ENCODE peak calls at places on chromosome 15, in seven cellular contexts. One of them, this sample, is unnamed.

GRCh38 chr15:85545185-85545584 is 164.8 kb downstream of the AKAP13 start:
- DNase-seq in B cell: no peak
- DNase-seq in endothelial cell: no peak
- DNase-seq in AG09319: no peak
- DNase-seq in RWPE2: no peak
- DNase-seq in foreskin fibroblast: peak
- DNase-seq in right lobe of liver: no peak
- DNase-seq in this sample: no peak

GRCh38 chr15:58966698-58967097 is 20.8 kb upstream of the RNF111 start:
- DNase-seq in endothelial cell: no peak
- DNase-seq in B cell: no peak
- DNase-seq in foreskin fibroblast: peak
- DNase-seq in right lobe of liver: no peak
- DNase-seq in AG09319: no peak
- DNase-seq in RWPE2: no peak
- DNase-seq in this sample: no peak

GRCh38 chr15:62365795-62366442 is 200.8 kb upstream of the C2CD4B start:
- DNase-seq in foreskin fibroblast: no peak
- DNase-seq in AG09319: no peak
- DNase-seq in RWPE2: no peak
- DNase-seq in B cell: no peak
- DNase-seq in endothelial cell: no peak
- DNase-seq in right lobe of liver: no peak
- DNase-seq in this sample: no peak

GRCh38 chr15:95497681-95498080 is 832.8 kb upstream of the NR2F2 start:
- DNase-seq in endothelial cell: no peak
- DNase-seq in B cell: no peak
- DNase-seq in RWPE2: no peak
- DNase-seq in foreskin fibroblast: no peak
- DNase-seq in AG09319: no peak
- DNase-seq in right lobe of liver: no peak
- DNase-seq in this sample: no peak

GRCh38 chr15:28934645-28935044 is 48.9 kb downstream of the APBA2 start:
- DNase-seq in endothelial cell: no peak
- DNase-seq in AG09319: no peak
- DNase-seq in RWPE2: peak
- DNase-seq in B cell: no peak
- DNase-seq in foreskin fibroblast: no peak
- DNase-seq in right lobe of liver: no peak
- DNase-seq in this sample: peak

GRCh38 chr15:71752604-71753289 is 57.6 kb upstream of the NR2E3 start:
- DNase-seq in RWPE2: peak
- DNase-seq in AG09319: peak
- DNase-seq in foreskin fibroblast: peak
- DNase-seq in right lobe of liver: no peak
- DNase-seq in B cell: no peak
- DNase-seq in endothelial cell: peak
- DNase-seq in this sample: no peak

GRCh38 chr15:95341686-95342085 is 988.8 kb upstream of the NR2F2 start:
- DNase-seq in right lobe of liver: no peak
- DNase-seq in B cell: no peak
- DNase-seq in AG09319: no peak
- DNase-seq in endothelial cell: no peak
- DNase-seq in foreskin fibroblast: no peak
- DNase-seq in RWPE2: no peak
- DNase-seq in this sample: no peak

GRCh38 chr15:29835301-29835700 is 13.0 kb upstream of the TJP1 start:
- DNase-seq in B cell: no peak
- DNase-seq in RWPE2: no peak
- DNase-seq in right lobe of liver: no peak
- DNase-seq in foreskin fibroblast: peak
- DNase-seq in AG09319: no peak
- DNase-seq in endothelial cell: no peak
- DNase-seq in this sample: no peak

GRCh38 chr15:32838820-32839219 is 121.0 kb downstream of the GREM1 start:
- DNase-seq in foreskin fibroblast: peak
- DNase-seq in B cell: no peak
- DNase-seq in right lobe of liver: no peak
- DNase-seq in endothelial cell: no peak
- DNase-seq in RWPE2: no peak
- DNase-seq in AG09319: peak
- DNase-seq in this sample: no peak

GRCh38 chr15:59355730-59356129 is 16.9 kb downstream of the MYO1E start:
- DNase-seq in endothelial cell: no peak
- DNase-seq in right lobe of liver: no peak
- DNase-seq in AG09319: no peak
- DNase-seq in RWPE2: no peak
- DNase-seq in foreskin fibroblast: no peak
- DNase-seq in B cell: no peak
- DNase-seq in this sample: no peak

GRCh38 chr15:100020614-100021013 is 287.4 kb upstream of the LYSMD4 start:
- DNase-seq in endothelial cell: no peak
- DNase-seq in right lobe of liver: no peak
- DNase-seq in B cell: no peak
- DNase-seq in RWPE2: no peak
- DNase-seq in foreskin fibroblast: no peak
- DNase-seq in AG09319: no peak
- DNase-seq in this sample: no peak

GRCh38 chr15:48972750-48973503 is 9.2 kb upstream of the SHC4 start:
- DNase-seq in foreskin fibroblast: no peak
- DNase-seq in right lobe of liver: no peak
- DNase-seq in RWPE2: no peak
- DNase-seq in AG09319: no peak
- DNase-seq in endothelial cell: no peak
- DNase-seq in B cell: no peak
- DNase-seq in this sample: no peak

GRCh38 chr15:48978638-48979037 is 14.9 kb upstream of the SHC4 start:
- DNase-seq in right lobe of liver: no peak
- DNase-seq in endothelial cell: no peak
- DNase-seq in AG09319: no peak
- DNase-seq in B cell: no peak
- DNase-seq in RWPE2: no peak
- DNase-seq in foreskin fibroblast: no peak
- DNase-seq in this sample: no peak

GRCh38 chr15:48976444-48977088 is 12.8 kb upstream of the SHC4 start:
- DNase-seq in endothelial cell: no peak
- DNase-seq in right lobe of liver: no peak
- DNase-seq in RWPE2: no peak
- DNase-seq in B cell: no peak
- DNase-seq in foreskin fibroblast: no peak
- DNase-seq in AG09319: no peak
- DNase-seq in this sample: no peak

GRCh38 chr15:48975713-48976419 is 12.1 kb upstream of the SHC4 start:
- DNase-seq in AG09319: no peak
- DNase-seq in right lobe of liver: peak
- DNase-seq in B cell: peak
- DNase-seq in RWPE2: peak
- DNase-seq in endothelial cell: peak
- DNase-seq in foreskin fibroblast: peak
- DNase-seq in this sample: peak

GRCh38 chr15:48974865-48975264 is 11.1 kb upstream of the SHC4 start:
- DNase-seq in right lobe of liver: no peak
- DNase-seq in B cell: no peak
- DNase-seq in foreskin fibroblast: no peak
- DNase-seq in AG09319: no peak
- DNase-seq in endothelial cell: no peak
- DNase-seq in RWPE2: no peak
- DNase-seq in this sample: no peak
- TF ChIP-seq CTCF in right lobe of liver: no peak
- TF ChIP-seq CTCF in B cell: no peak
- TF ChIP-seq CTCF in foreskin fibroblast: no peak
- TF ChIP-seq CTCF in AG09319: no peak
- TF ChIP-seq CTCF in endothelial cell: no peak
- TF ChIP-seq CTCF in RWPE2: no peak
- TF ChIP-seq CTCF in this sample: no peak

GRCh38 chr15:49877871-49878511 is 241.0 kb downstream of the ATP8B4 start:
- DNase-seq in B cell: no peak
- DNase-seq in right lobe of liver: no peak
- DNase-seq in RWPE2: no peak
- DNase-seq in AG09319: peak
- DNase-seq in foreskin fibroblast: peak
- DNase-seq in endothelial cell: no peak
- DNase-seq in this sample: no peak

GRCh38 chr15:49877117-49877860 is 241.7 kb downstream of the ATP8B4 start:
- DNase-seq in endothelial cell: no peak
- DNase-seq in RWPE2: no peak
- DNase-seq in B cell: no peak
- DNase-seq in foreskin fibroblast: peak
- DNase-seq in right lobe of liver: no peak
- DNase-seq in AG09319: no peak
- DNase-seq in this sample: no peak

GRCh38 chr15:49876401-49877038 is 242.5 kb downstream of the ATP8B4 start:
- DNase-seq in endothelial cell: peak
- DNase-seq in foreskin fibroblast: no peak
- DNase-seq in AG09319: no peak
- DNase-seq in RWPE2: no peak
- DNase-seq in right lobe of liver: no peak
- DNase-seq in B cell: no peak
- DNase-seq in this sample: no peak

DNA sequence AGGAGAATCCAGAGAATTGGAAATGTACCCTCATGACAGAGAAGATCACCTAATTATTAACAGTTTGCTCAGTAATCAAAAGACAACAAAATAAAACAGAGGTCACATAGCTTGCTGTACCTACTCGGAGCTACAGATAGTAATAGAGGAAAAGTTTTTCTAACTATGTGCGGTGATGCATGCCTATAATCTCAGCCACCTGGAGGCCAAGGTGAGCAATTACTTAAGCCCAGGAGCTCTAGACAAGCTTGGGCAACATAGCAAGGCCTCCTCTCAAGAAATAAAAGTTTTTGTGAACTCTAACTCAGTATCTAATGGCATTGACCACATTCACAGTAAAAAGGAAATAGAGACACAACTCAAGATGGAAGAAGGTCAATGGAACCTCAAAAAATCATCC is 243.6 kb downstream of the ATP8B4 start:
- DNase-seq in foreskin fibroblast: no peak
- DNase-seq in AG09319: no peak
- DNase-seq in right lobe of liver: no peak
- DNase-seq in RWPE2: no peak
- DNase-seq in B cell: no peak
- DNase-seq in endothelial cell: no peak
- DNase-seq in this sample: no peak
- TF ChIP-seq CTCF in foreskin fibroblast: no peak
- TF ChIP-seq CTCF in AG09319: no peak
- TF ChIP-seq CTCF in right lobe of liver: no peak
- TF ChIP-seq CTCF in RWPE2: peak
- TF ChIP-seq CTCF in B cell: peak
- TF ChIP-seq CTCF in endothelial cell: peak
- TF ChIP-seq CTCF in this sample: no peak

GRCh38 chr15:25838191-25838870 is 24.8 kb downstream of the ATP10A start:
- DNase-seq in right lobe of liver: no peak
- DNase-seq in endothelial cell: no peak
- DNase-seq in B cell: no peak
- DNase-seq in RWPE2: no peak
- DNase-seq in foreskin fibroblast: no peak
- DNase-seq in AG09319: no peak
- DNase-seq in this sample: no peak
- TF ChIP-seq CTCF in right lobe of liver: no peak
- TF ChIP-seq CTCF in endothelial cell: no peak
- TF ChIP-seq CTCF in B cell: no peak
- TF ChIP-seq CTCF in RWPE2: no peak
- TF ChIP-seq CTCF in foreskin fibroblast: no peak
- TF ChIP-seq CTCF in AG09319: no peak
- TF ChIP-seq CTCF in this sample: no peak

GRCh38 chr15:82231233-82231632 is 31.3 kb downstream of the EFL1 start:
- DNase-seq in foreskin fibroblast: no peak
- DNase-seq in right lobe of liver: no peak
- DNase-seq in endothelial cell: no peak
- DNase-seq in RWPE2: no peak
- DNase-seq in AG09319: no peak
- DNase-seq in B cell: no peak
- DNase-seq in this sample: no peak

GRCh38 chr15:82231842-82232241 is 30.7 kb downstream of the EFL1 start:
- DNase-seq in foreskin fibroblast: no peak
- DNase-seq in RWPE2: no peak
- DNase-seq in endothelial cell: no peak
- DNase-seq in B cell: no peak
- DNase-seq in AG09319: no peak
- DNase-seq in right lobe of liver: no peak
- DNase-seq in this sample: no peak

GRCh38 chr15:82228750-82229149 is 33.8 kb downstream of the EFL1 start:
- DNase-seq in RWPE2: no peak
- DNase-seq in right lobe of liver: no peak
- DNase-seq in foreskin fibroblast: peak
- DNase-seq in B cell: no peak
- DNase-seq in AG09319: no peak
- DNase-seq in endothelial cell: no peak
- DNase-seq in this sample: no peak
- TF ChIP-seq CTCF in RWPE2: no peak
- TF ChIP-seq CTCF in right lobe of liver: no peak
- TF ChIP-seq CTCF in foreskin fibroblast: no peak
- TF ChIP-seq CTCF in B cell: no peak
- TF ChIP-seq CTCF in AG09319: no peak
- TF ChIP-seq CTCF in endothelial cell: no peak
- TF ChIP-seq CTCF in this sample: no peak

GRCh38 chr15:25784141-25784540 is 79.0 kb downstream of the ATP10A start:
- DNase-seq in RWPE2: no peak
- DNase-seq in right lobe of liver: peak
- DNase-seq in AG09319: no peak
- DNase-seq in B cell: no peak
- DNase-seq in endothelial cell: no peak
- DNase-seq in foreskin fibroblast: peak
- DNase-seq in this sample: no peak

GRCh38 chr15:25785643-25786029 is 77.5 kb downstream of the ATP10A start:
- DNase-seq in endothelial cell: no peak
- DNase-seq in RWPE2: no peak
- DNase-seq in right lobe of liver: peak
- DNase-seq in AG09319: no peak
- DNase-seq in foreskin fibroblast: no peak
- DNase-seq in B cell: no peak
- DNase-seq in this sample: no peak

GRCh38 chr15:25783134-25783533 is 80.0 kb downstream of the ATP10A start:
- DNase-seq in AG09319: no peak
- DNase-seq in foreskin fibroblast: no peak
- DNase-seq in right lobe of liver: no peak
- DNase-seq in B cell: no peak
- DNase-seq in endothelial cell: no peak
- DNase-seq in RWPE2: no peak
- DNase-seq in this sample: no peak

GRCh38 chr15:25784876-25785642 is 78.1 kb downstream of the ATP10A start:
- DNase-seq in B cell: no peak
- DNase-seq in foreskin fibroblast: peak
- DNase-seq in AG09319: no peak
- DNase-seq in endothelial cell: no peak
- DNase-seq in right lobe of liver: peak
- DNase-seq in RWPE2: no peak
- DNase-seq in this sample: no peak

GRCh38 chr15:25783607-25784131 is 79.5 kb downstream of the ATP10A start:
- DNase-seq in RWPE2: no peak
- DNase-seq in B cell: no peak
- DNase-seq in AG09319: no peak
- DNase-seq in endothelial cell: peak
- DNase-seq in foreskin fibroblast: peak
- DNase-seq in right lobe of liver: peak
- DNase-seq in this sample: no peak
- TF ChIP-seq CTCF in RWPE2: peak
- TF ChIP-seq CTCF in B cell: no peak
- TF ChIP-seq CTCF in AG09319: peak
- TF ChIP-seq CTCF in endothelial cell: peak
- TF ChIP-seq CTCF in foreskin fibroblast: peak
- TF ChIP-seq CTCF in right lobe of liver: no peak
- TF ChIP-seq CTCF in this sample: peak